ENCODE peak calls at places on chromosomes 2 and 18, in four cellular contexts. I is gastrocnemius medialis, S is AG09309, O is astrocyte of the spinal cord. C is an unnamed sample.

GRCh38 chr2:41540268-41540963 is 507.4 kb upstream of the PKDCC start:
- DNase-seq in I (no peak), O (no peak), S (no peak), C (no peak)

GRCh38 chr2:37774976-37775907 is 103.8 kb upstream of the CDC42EP3 start:
- DNase-seq in O (no peak), S (no peak), I (no peak), C (no peak)

GRCh38 chr18:31204833-31205232 is 42.2 kb upstream of the DSC1 start:
- DNase-seq in O (no peak), S (no peak), I (no peak), C (no peak)

GRCh38 chr18:12904012-12904516 is 20.0 kb upstream of the PTPN2 start:
- DNase-seq in O (no peak), I (no peak), S (no peak), C (no peak)

GRCh38 chr18:23673725-23674124 is 11.0 kb upstream of the ANKRD29 start:
- DNase-seq in I (no peak), O (no peak), S (no peak), C (no peak)

GRCh38 chr2:105410554-105410953 is 11.7 kb upstream of the FHL2 start:
- DNase-seq in S (no peak), O (peak), I (no peak), C (no peak)

GRCh38 chr2:36414307-36414706 is 58.7 kb downstream of the CRIM1 start:
- DNase-seq in I (no peak), O (no peak), S (no peak), C (no peak)

GRCh38 chr18:25743661-25744151 is 346.7 kb downstream of the SS18 start:
- DNase-seq in S (no peak), O (no peak), I (no peak), C (no peak)

GRCh38 chr2:3233877-3234276 is 143.7 kb downstream of the EIPR1 start:
- DNase-seq in O (no peak), I (no peak), S (no peak), C (no peak)

GRCh38 chr18:68660355-68661183 is 54.3 kb downstream of the TMX3 start:
- DNase-seq in O (peak), S (peak), I (no peak), C (peak)

GRCh38 chr2:189142893-189143759 is 36.4 kb downstream of the COL5A2 start:
- DNase-seq in S (no peak), O (no peak), I (no peak), C (no peak)

GRCh38 chr2:7007846-7008741 is 90.9 kb downstream of the RNF144A start:
- DNase-seq in O (peak), I (peak), S (no peak), C (peak)

GRCh38 chr2:69683170-69683971 is 39.8 kb upstream of the AAK1 start:
- DNase-seq in I (no peak), S (peak), O (peak), C (peak)

GRCh38 chr2:168912466-168913170 is 11.5 kb downstream of the G6PC2 start:
- DNase-seq in O (peak), S (no peak), I (peak), C (no peak)

GRCh38 chr2:217818293-217818850 is 184.4 kb downstream of the TNS1 start:
- DNase-seq in S (no peak), I (no peak), O (no peak), C (no peak)

GRCh38 chr2:222424729-222425671 is 657 bp downstream of the SGPP2 start:
- DNase-seq in O (no peak), I (no peak), S (no peak), C (no peak)

GRCh38 chr18:73615506-73615905 is 532.1 kb downstream of the FBXO15 start:
- DNase-seq in O (no peak), I (no peak), S (no peak), C (no peak)

GRCh38 chr2:21427606-21428005 is 303.8 kb downstream of the TDRD15 start:
- DNase-seq in I (no peak), S (no peak), O (no peak), C (no peak)

GRCh38 chr18:55322176-55322735 is 265.7 kb downstream of the TCF4 start:
- DNase-seq in O (peak), I (peak), S (peak), C (peak)

GRCh38 chr2:96856776-96857673 is 791 bp downstream of the ANKRD39 start:
- DNase-seq in O (no peak), S (no peak), I (no peak), C (no peak)

GRCh38 chr18:58545338-58546096 is 83.4 kb downstream of the ALPK2 start:
- DNase-seq in I (no peak), S (no peak), O (peak), C (no peak)

GRCh38 chr2:29157131-29157530 is 41.9 kb downstream of the CLIP4 start:
- DNase-seq in S (no peak), I (no peak), O (no peak), C (no peak)

GRCh38 chr18:506801-507200 is 6.3 kb upstream of the COLEC12 start:
- DNase-seq in O (no peak), S (no peak), I (no peak), C (no peak)

GRCh38 chr18:59823611-59824195 is 76.1 kb upstream of the PMAIP1 start:
- DNase-seq in S (no peak), O (peak), I (peak), C (peak)

DNA sequence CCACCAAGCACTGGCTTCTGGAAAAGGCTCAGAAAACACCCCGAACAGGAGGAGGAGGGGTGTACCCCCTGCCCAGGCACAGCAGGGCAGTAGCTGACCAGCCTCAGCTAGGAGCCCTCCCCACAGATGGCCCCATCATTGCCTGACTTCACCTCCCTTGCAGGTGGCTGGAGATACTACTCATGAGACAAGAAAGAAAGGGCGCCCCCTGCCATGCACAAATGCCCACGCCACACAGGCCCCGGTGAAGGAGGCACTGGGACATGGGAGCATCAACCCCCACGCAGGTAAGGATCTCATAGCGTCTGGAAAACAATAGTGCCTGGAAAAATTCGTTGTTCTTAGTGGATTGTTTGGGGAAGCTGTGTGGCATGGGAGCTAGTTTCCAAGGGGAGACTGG is 240.6 kb downstream of the TFCP2L1 start:
- DNase-seq in O (no peak), I (no peak), S (no peak), C (no peak)
- TF ChIP-seq CTCF in O (no peak), I (no peak), S (peak), C (peak)

GRCh38 chr18:61950371-61950770 is 57.6 kb upstream of the RNF152 start:
- DNase-seq in S (no peak), I (no peak), O (no peak), C (no peak)
- TF ChIP-seq CTCF in S (no peak), I (no peak), O (no peak), C (no peak)

GRCh38 chr2:176085861-176086771 is 2.4 kb upstream of the EVX2 start:
- DNase-seq in O (no peak), I (no peak), S (no peak), C (no peak)
- TF ChIP-seq CTCF in O (peak), I (no peak), S (peak), C (peak)

DNA sequence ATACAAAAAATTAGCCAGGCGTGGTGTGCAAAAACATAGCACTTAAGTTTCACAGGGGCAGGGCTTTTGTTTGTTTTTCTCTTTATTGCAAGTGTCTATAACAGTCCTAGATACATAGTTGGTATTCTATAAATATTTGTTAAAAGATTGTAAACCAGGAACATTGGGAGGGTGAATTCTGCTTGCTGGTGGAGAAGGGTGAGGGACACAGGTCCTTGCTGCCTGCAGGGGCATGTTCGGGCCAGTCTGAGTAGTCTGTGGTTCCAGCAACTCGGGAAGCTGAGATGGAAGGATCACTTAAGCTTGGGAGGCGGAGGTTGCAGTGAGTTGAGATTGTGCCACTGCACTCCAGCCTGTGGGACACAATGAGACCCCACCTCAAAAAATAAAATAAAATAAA is 53.0 kb downstream of the RPL37A start:
- DNase-seq in I (no peak), O (peak), S (no peak), C (no peak)
- TF ChIP-seq CTCF in I (no peak), O (no peak), S (no peak), C (no peak)

DNA sequence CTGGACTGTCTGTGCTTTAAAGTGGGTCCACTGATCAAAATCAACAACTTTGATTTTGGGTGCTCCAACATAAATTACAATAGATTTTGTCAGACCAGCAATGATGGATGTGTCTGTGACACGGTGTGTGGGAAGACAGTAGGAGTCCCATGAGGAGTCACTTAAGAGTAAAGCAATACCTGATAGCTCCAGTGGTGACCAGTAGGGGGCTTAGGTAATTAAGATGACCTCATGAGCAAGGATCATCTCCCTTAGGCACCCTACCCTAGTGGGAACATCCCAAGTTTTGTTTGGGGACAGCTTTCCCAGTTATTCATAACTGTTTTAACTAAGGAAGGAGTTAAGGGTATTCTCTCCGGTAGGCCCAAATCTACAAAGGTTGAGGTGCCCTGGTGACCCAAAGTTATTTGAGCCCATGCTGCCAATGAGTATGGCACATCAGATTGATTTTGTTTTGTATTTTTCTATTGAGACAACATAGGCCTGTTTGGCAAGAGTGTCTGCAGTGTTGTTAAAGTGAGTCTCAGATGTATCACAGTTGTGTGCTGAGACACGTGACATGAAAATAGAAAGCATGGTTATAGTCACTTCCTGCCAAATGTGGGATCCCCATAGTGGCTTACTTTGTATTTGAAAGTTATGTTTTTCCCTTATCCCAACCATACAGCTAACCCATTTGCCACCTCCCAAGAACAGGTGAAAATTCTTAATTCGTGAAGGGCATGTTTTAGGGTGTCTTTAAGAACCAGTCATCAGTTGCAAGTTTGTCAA is 1337.6 kb upstream of the SLC39A10 start:
- DNase-seq in I (no peak), S (no peak), O (no peak), C (no peak)
- TF ChIP-seq CTCF in I (no peak), S (no peak), O (peak), C (no peak)

DNA sequence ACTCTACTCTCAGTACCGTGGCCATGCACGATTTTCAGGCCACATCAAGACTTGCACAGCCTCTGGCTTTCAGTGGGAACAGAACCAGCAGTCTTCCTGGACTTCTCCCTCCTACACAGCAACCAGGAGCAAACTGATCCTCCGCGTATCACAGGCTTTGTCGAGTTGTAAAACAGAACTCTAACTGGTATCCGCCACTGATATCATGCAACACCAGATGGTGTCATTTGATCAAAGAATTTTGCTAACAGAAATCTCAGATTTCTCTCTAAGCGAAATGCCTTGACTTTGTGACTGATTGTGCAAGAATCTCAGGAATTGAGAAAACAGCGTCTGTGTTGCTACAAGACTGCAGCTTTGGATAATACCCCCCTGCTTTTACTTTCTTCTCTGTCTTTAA is 85.7 kb downstream of the COPS8 start:
- DNase-seq in O (peak), I (no peak), S (peak), C (peak)
- TF ChIP-seq CTCF in O (peak), I (no peak), S (peak), C (peak)

GRCh38 chr2:166106431-166107015 is 21.3 kb downstream of the SCN1A start:
- DNase-seq in S (no peak), O (peak), I (no peak), C (no peak)
- TF ChIP-seq CTCF in S (peak), O (peak), I (no peak), C (peak)

GRCh38 chr18:45316127-45316526 is 299.1 kb upstream of the SLC14A2 start:
- DNase-seq in O (no peak), S (no peak), I (no peak), C (no peak)
- TF ChIP-seq CTCF in O (no peak), S (no peak), I (no peak), C (peak)

DNA sequence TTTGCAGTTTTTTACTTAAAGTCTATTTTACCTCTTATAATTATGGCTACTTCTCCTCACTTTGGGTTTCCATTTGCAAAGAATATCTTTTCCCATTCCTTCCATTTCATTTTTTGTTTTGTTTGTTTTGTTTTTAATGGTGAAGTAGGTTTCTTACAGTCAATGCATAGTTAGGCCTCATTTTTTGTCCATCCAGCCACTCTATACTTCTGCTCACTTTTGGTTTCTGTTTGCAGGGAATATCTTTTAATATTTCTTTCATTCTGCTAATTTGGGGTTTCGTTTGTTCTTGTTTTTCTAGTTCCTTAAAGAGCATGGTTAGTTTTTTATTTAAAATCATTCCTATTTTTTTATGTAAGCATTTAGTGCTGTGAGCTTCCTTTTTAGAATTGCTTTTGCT is 339.4 kb downstream of the GRB14 start:
- DNase-seq in O (no peak), S (no peak), I (no peak), C (no peak)
- TF ChIP-seq CTCF in O (no peak), S (no peak), I (no peak), C (no peak)

DNA sequence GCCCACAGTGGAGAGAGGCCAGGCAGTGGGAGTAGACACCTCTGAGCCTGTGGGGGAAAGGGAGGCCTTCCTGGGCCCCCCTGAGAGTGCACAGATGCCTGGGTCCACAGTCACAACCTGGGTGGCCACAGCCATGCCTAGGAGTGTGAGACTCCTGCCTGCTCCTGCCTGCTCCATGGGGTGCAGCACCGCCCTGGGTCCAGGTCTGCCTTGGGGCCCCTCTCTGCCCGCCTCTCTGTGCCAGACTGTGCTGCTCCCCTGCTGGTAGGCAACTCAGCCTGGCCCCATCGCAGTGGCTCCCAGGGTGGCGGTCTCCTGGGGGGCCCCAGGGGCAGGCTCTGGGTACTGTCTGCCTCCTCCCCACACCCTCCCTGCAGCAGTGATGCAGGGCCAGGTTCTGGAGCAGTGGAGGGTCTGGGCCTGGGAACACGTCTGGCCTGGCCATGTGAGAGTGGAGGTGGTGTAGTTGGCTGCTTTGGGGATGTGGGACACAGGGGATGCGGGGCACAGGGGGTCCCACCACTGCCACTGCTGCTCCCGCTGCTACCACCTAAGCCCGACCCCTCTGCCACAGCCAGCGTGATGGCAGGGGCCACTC is 60.1 kb upstream of the DLX2 start:
- DNase-seq in S (no peak), I (no peak), O (no peak), C (no peak)
- TF ChIP-seq CTCF in S (no peak), I (no peak), O (no peak), C (no peak)